ENCODE peak calls at places on chromosomes 11 and 22, in seven cellular contexts. One of them, this sample, is unnamed. For H3K4me1, the result is how much of the 10 kb centered on the place peaks cover.

GRCh38 chr11:47607380-47607779 is 13.2 kb upstream of the C1QTNF4 start:
- DNase-seq in prostate gland: no peak
- DNase-seq in HCT116: no peak
- DNase-seq in endothelial cell of umbilical vein: peak
- DNase-seq in Panc1: no peak
- DNase-seq in transverse colon: no peak
- DNase-seq in K562: no peak
- DNase-seq in this sample: no peak

GRCh38 chr11:44627911-44628729 is 62.7 kb downstream of the CD82 start:
- DNase-seq in transverse colon: peak
- DNase-seq in endothelial cell of umbilical vein: peak
- DNase-seq in Panc1: no peak
- DNase-seq in prostate gland: peak
- DNase-seq in HCT116: no peak
- DNase-seq in K562: no peak
- DNase-seq in this sample: peak

GRCh38 chr11:57223601-57224000 is 13.4 kb downstream of the APLNR start:
- DNase-seq in K562: no peak
- DNase-seq in transverse colon: no peak
- DNase-seq in HCT116: no peak
- DNase-seq in endothelial cell of umbilical vein: no peak
- DNase-seq in prostate gland: no peak
- DNase-seq in Panc1: no peak
- DNase-seq in this sample: no peak

GRCh38 chr11:8699903-8700302 is 17.3 kb downstream of the RPL27A start:
- DNase-seq in HCT116: no peak
- DNase-seq in transverse colon: peak
- DNase-seq in prostate gland: no peak
- DNase-seq in K562: no peak
- DNase-seq in Panc1: no peak
- DNase-seq in endothelial cell of umbilical vein: peak
- DNase-seq in this sample: no peak

GRCh38 chr11:61332266-61332822 is 561 bp downstream of the DDB1 start:
- DNase-seq in prostate gland: no peak
- DNase-seq in transverse colon: no peak
- DNase-seq in HCT116: no peak
- DNase-seq in Panc1: no peak
- DNase-seq in endothelial cell of umbilical vein: peak
- DNase-seq in K562: peak
- DNase-seq in this sample: no peak

GRCh38 chr11:79331251-79331901 is 109.5 kb downstream of the TENM4 start:
- DNase-seq in transverse colon: no peak
- DNase-seq in endothelial cell of umbilical vein: no peak
- DNase-seq in K562: no peak
- DNase-seq in prostate gland: no peak
- DNase-seq in Panc1: no peak
- DNase-seq in HCT116: no peak
- DNase-seq in this sample: no peak

GRCh38 chr11:34548278-34548677 is 34.7 kb upstream of the ELF5 start:
- DNase-seq in endothelial cell of umbilical vein: no peak
- DNase-seq in HCT116: no peak
- DNase-seq in K562: no peak
- DNase-seq in transverse colon: no peak
- DNase-seq in Panc1: no peak
- DNase-seq in prostate gland: no peak
- DNase-seq in this sample: no peak

GRCh38 chr11:23010790-23011340 is 150.6 kb upstream of the CCDC179 start:
- DNase-seq in prostate gland: no peak
- DNase-seq in HCT116: no peak
- DNase-seq in transverse colon: no peak
- DNase-seq in endothelial cell of umbilical vein: no peak
- DNase-seq in Panc1: no peak
- DNase-seq in K562: no peak
- DNase-seq in this sample: no peak

GRCh38 chr11:10109836-10110235 is 184.2 kb downstream of the SBF2 start:
- DNase-seq in HCT116: no peak
- DNase-seq in Panc1: no peak
- DNase-seq in K562: no peak
- DNase-seq in transverse colon: no peak
- DNase-seq in prostate gland: no peak
- DNase-seq in endothelial cell of umbilical vein: no peak
- DNase-seq in this sample: no peak

GRCh38 chr11:65575568-65576231 is at the start of gene EHBP1L1:
- DNase-seq in endothelial cell of umbilical vein: peak
- DNase-seq in transverse colon: peak
- DNase-seq in K562: peak
- DNase-seq in HCT116: no peak
- DNase-seq in Panc1: no peak
- DNase-seq in prostate gland: no peak
- DNase-seq in this sample: no peak

GRCh38 chr11:113339909-113340569 is 25.7 kb downstream of the TTC12 start:
- DNase-seq in K562: no peak
- DNase-seq in prostate gland: no peak
- DNase-seq in endothelial cell of umbilical vein: no peak
- DNase-seq in transverse colon: no peak
- DNase-seq in HCT116: no peak
- DNase-seq in Panc1: no peak
- DNase-seq in this sample: no peak

GRCh38 chr11:134069426-134069921 is 602 bp downstream of the JAM3 start:
- DNase-seq in K562: no peak
- DNase-seq in Panc1: no peak
- DNase-seq in prostate gland: no peak
- DNase-seq in HCT116: no peak
- DNase-seq in transverse colon: no peak
- DNase-seq in endothelial cell of umbilical vein: peak
- DNase-seq in this sample: no peak

GRCh38 chr11:66371627-66372415 is at the start of gene SLC29A2:
- DNase-seq in K562: peak
- DNase-seq in transverse colon: peak
- DNase-seq in HCT116: peak
- DNase-seq in Panc1: no peak
- DNase-seq in prostate gland: peak
- DNase-seq in endothelial cell of umbilical vein: no peak
- DNase-seq in this sample: no peak

GRCh38 chr11:703515-703914 is 2.5 kb upstream of the EPS8L2 start:
- DNase-seq in Panc1: no peak
- DNase-seq in prostate gland: no peak
- DNase-seq in HCT116: no peak
- DNase-seq in transverse colon: no peak
- DNase-seq in K562: no peak
- DNase-seq in endothelial cell of umbilical vein: no peak
- DNase-seq in this sample: no peak

GRCh38 chr11:46693597-46694012 is 6.8 kb downstream of the ARHGAP1 start:
- DNase-seq in Panc1: no peak
- DNase-seq in transverse colon: no peak
- DNase-seq in endothelial cell of umbilical vein: no peak
- DNase-seq in K562: no peak
- DNase-seq in HCT116: no peak
- DNase-seq in prostate gland: no peak
- DNase-seq in this sample: no peak

GRCh38 chr11:117953029-117953671 is 23.9 kb upstream of the TMPRSS13 start:
- DNase-seq in HCT116: no peak
- DNase-seq in K562: peak
- DNase-seq in endothelial cell of umbilical vein: no peak
- DNase-seq in Panc1: no peak
- DNase-seq in transverse colon: no peak
- DNase-seq in prostate gland: no peak
- DNase-seq in this sample: no peak

GRCh38 chr11:69075421-69076128 is 26.8 kb downstream of the TPCN2 start:
- DNase-seq in endothelial cell of umbilical vein: no peak
- DNase-seq in Panc1: no peak
- DNase-seq in prostate gland: no peak
- DNase-seq in HCT116: peak
- DNase-seq in transverse colon: peak
- DNase-seq in K562: no peak
- DNase-seq in this sample: peak

GRCh38 chr11:3989891-3990290 is 104.7 kb upstream of the RRM1 start:
- DNase-seq in endothelial cell of umbilical vein: no peak
- DNase-seq in Panc1: no peak
- DNase-seq in K562: no peak
- DNase-seq in prostate gland: no peak
- DNase-seq in HCT116: no peak
- DNase-seq in transverse colon: no peak
- DNase-seq in this sample: no peak

GRCh38 chr11:59144579-59145345 is 2.1 kb downstream of the FAM111A start:
- DNase-seq in Panc1: peak
- DNase-seq in K562: peak
- DNase-seq in prostate gland: peak
- DNase-seq in endothelial cell of umbilical vein: peak
- DNase-seq in HCT116: peak
- DNase-seq in transverse colon: peak
- DNase-seq in this sample: peak

GRCh38 chr11:15878756-15879155 is 477.6 kb downstream of the SOX6 start:
- DNase-seq in HCT116: no peak
- DNase-seq in endothelial cell of umbilical vein: no peak
- DNase-seq in K562: no peak
- DNase-seq in prostate gland: no peak
- DNase-seq in Panc1: no peak
- DNase-seq in transverse colon: no peak
- DNase-seq in this sample: no peak

GRCh38 chr11:36069576-36070214 is 125.8 kb downstream of the LDLRAD3 start:
- DNase-seq in prostate gland: peak
- DNase-seq in endothelial cell of umbilical vein: no peak
- DNase-seq in Panc1: no peak
- DNase-seq in transverse colon: no peak
- DNase-seq in K562: no peak
- DNase-seq in HCT116: no peak
- DNase-seq in this sample: peak

DNA sequence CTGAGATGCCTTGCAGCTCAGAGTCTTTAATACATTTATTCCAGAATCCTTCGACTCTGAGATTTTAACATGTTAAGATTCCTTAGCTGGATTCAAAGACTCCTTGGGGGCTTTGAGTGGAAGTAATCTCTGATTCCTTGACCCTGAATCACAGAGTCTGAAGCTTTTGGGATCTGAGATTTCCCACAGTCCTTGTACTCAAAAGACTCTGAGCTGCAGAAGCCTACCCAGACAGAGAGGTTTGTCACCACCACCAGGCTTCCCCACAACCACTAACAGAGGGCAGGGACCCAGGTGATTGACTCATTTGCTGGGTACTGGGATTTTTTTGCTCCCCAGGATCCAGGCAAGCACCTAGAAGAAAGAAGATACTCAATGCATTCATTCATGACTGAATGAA is 1.4 kb upstream of the SERPINH1 start:
- DNase-seq in transverse colon: no peak
- DNase-seq in endothelial cell of umbilical vein: no peak
- DNase-seq in Panc1: no peak
- DNase-seq in prostate gland: no peak
- DNase-seq in HCT116: no peak
- DNase-seq in K562: no peak
- DNase-seq in this sample: no peak
- H3K4me1 ChIP-seq in transverse colon: half or more
- H3K4me1 ChIP-seq in endothelial cell of umbilical vein: under half
- H3K4me1 ChIP-seq in Panc1: under half
- H3K4me1 ChIP-seq in prostate gland: under half
- H3K4me1 ChIP-seq in HCT116: under half
- H3K4me1 ChIP-seq in K562: half or more
- H3K4me1 ChIP-seq in this sample: half or more

DNA sequence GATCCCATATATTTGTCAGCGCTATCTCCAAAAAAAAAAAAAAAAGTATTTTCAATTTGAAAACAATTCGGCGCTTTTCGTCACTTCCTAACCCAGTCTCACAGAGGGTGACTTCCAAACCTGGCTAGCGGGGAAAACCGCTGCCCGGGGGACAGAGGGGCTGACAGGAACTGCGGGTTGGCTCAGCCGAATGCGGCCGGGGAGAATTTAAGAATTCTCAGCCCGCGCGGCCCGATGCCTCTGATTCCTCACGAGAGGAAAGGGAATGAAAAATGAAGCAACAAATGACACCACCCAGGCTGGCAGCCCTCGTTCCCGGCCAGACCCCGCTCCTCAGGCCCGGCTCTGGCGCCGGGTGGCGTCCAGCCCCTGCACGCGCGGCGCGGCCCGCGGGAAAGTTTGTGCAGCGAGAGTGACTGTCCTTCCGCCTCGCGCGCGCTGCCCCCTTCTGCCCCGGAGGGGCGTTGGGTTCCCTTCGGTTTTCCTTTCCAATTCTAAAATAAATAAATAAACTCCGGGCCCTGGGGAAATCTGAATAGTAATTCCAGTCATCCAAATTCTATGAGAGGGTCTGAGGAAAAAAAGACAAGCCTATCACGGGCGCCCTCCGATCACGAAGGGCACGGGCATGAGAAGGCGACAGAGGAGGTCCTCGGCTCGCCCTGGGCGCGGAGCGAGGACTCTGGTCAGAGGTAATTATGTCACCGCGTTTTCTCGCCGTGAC is 4.8 kb upstream of the PAX6 start:
- DNase-seq in endothelial cell of umbilical vein: no peak
- DNase-seq in prostate gland: no peak
- DNase-seq in transverse colon: no peak
- DNase-seq in HCT116: no peak
- DNase-seq in K562: peak
- DNase-seq in Panc1: no peak
- DNase-seq in this sample: no peak
- TF ChIP-seq POLR2AphosphoS5 in endothelial cell of umbilical vein: no peak
- TF ChIP-seq POLR2AphosphoS5 in prostate gland: no peak
- TF ChIP-seq POLR2AphosphoS5 in transverse colon: no peak
- TF ChIP-seq POLR2AphosphoS5 in HCT116: no peak
- TF ChIP-seq POLR2AphosphoS5 in K562: no peak
- TF ChIP-seq POLR2AphosphoS5 in Panc1: no peak
- TF ChIP-seq POLR2AphosphoS5 in this sample: no peak

GRCh38 chr22:38309614-38310517 is 7.4 kb downstream of the CSNK1E start:
- DNase-seq in HCT116: no peak
- DNase-seq in Panc1: no peak
- DNase-seq in transverse colon: no peak
- DNase-seq in prostate gland: no peak
- DNase-seq in endothelial cell of umbilical vein: no peak
- DNase-seq in K562: no peak
- DNase-seq in this sample: no peak
- H3K4me1 ChIP-seq in HCT116: under half
- H3K4me1 ChIP-seq in Panc1: under half
- H3K4me1 ChIP-seq in transverse colon: half or more
- H3K4me1 ChIP-seq in prostate gland: under half
- H3K4me1 ChIP-seq in endothelial cell of umbilical vein: under half
- H3K4me1 ChIP-seq in K562: under half
- H3K4me1 ChIP-seq in this sample: half or more

GRCh38 chr22:46078241-46079092 is 71.9 kb upstream of the PPARA start:
- DNase-seq in endothelial cell of umbilical vein: no peak
- DNase-seq in Panc1: no peak
- DNase-seq in K562: no peak
- DNase-seq in HCT116: no peak
- DNase-seq in transverse colon: peak
- DNase-seq in prostate gland: peak
- DNase-seq in this sample: no peak

GRCh38 chr22:46081831-46082210 is 68.5 kb upstream of the PPARA start:
- DNase-seq in transverse colon: peak
- DNase-seq in Panc1: no peak
- DNase-seq in K562: no peak
- DNase-seq in endothelial cell of umbilical vein: no peak
- DNase-seq in prostate gland: no peak
- DNase-seq in HCT116: no peak
- DNase-seq in this sample: no peak

GRCh38 chr22:46079093-46079860 is 71.0 kb upstream of the PPARA start:
- DNase-seq in HCT116: no peak
- DNase-seq in K562: no peak
- DNase-seq in transverse colon: peak
- DNase-seq in Panc1: no peak
- DNase-seq in prostate gland: no peak
- DNase-seq in endothelial cell of umbilical vein: no peak
- DNase-seq in this sample: no peak

GRCh38 chr22:46081036-46081830 is 69.1 kb upstream of the PPARA start:
- DNase-seq in HCT116: no peak
- DNase-seq in endothelial cell of umbilical vein: no peak
- DNase-seq in Panc1: no peak
- DNase-seq in K562: no peak
- DNase-seq in transverse colon: peak
- DNase-seq in prostate gland: no peak
- DNase-seq in this sample: no peak

GRCh38 chr22:46079861-46080821 is 70.2 kb upstream of the PPARA start:
- DNase-seq in Panc1: no peak
- DNase-seq in HCT116: no peak
- DNase-seq in K562: no peak
- DNase-seq in endothelial cell of umbilical vein: no peak
- DNase-seq in transverse colon: peak
- DNase-seq in prostate gland: peak
- DNase-seq in this sample: no peak
- TF ChIP-seq POLR2AphosphoS5 in Panc1: peak
- TF ChIP-seq POLR2AphosphoS5 in HCT116: peak
- TF ChIP-seq POLR2AphosphoS5 in K562: no peak
- TF ChIP-seq POLR2AphosphoS5 in endothelial cell of umbilical vein: no peak
- TF ChIP-seq POLR2AphosphoS5 in transverse colon: no peak
- TF ChIP-seq POLR2AphosphoS5 in prostate gland: peak
- TF ChIP-seq POLR2AphosphoS5 in this sample: peak

This sample was measured in vagina.